ENCODE peak calls at places on chromosome 16, in four cellular contexts. One of them, this sample, is unnamed.

GRCh38 chr16:67146523-67147357 is 4.1 kb downstream of the B3GNT9 start:
- DNase-seq in GM12878: no peak
- DNase-seq in K562: no peak
- DNase-seq in HepG2: no peak
- DNase-seq in this sample: no peak

GRCh38 chr16:29852654-29853053 is 10.4 kb downstream of the CDIPT start:
- DNase-seq in HepG2: no peak
- DNase-seq in K562: no peak
- DNase-seq in GM12878: no peak
- DNase-seq in this sample: no peak

GRCh38 chr16:75745823-75746222 is 19.5 kb upstream of the CPHXL start:
- DNase-seq in HepG2: no peak
- DNase-seq in GM12878: no peak
- DNase-seq in K562: no peak
- DNase-seq in this sample: no peak

GRCh38 chr16:64061621-64062020 is 1060.2 kb downstream of the CDH11 start:
- DNase-seq in HepG2: no peak
- DNase-seq in GM12878: no peak
- DNase-seq in K562: no peak
- DNase-seq in this sample: no peak

GRCh38 chr16:19245326-19245925 is 40.1 kb upstream of the CLEC19A start:
- DNase-seq in HepG2: no peak
- DNase-seq in GM12878: no peak
- DNase-seq in K562: no peak
- DNase-seq in this sample: no peak

GRCh38 chr16:46763147-46763546 is 15.0 kb upstream of the MYLK3 start:
- DNase-seq in HepG2: no peak
- DNase-seq in K562: no peak
- DNase-seq in GM12878: no peak
- DNase-seq in this sample: no peak

GRCh38 chr16:3022208-3022696 is 1.5 kb downstream of the HCFC1R1 start:
- DNase-seq in K562: peak; percentile 50
- DNase-seq in GM12878: no peak
- DNase-seq in HepG2: peak; percentile 76
- DNase-seq in this sample: peak; percentile 84

GRCh38 chr16:57534881-57535658 is 1.3 kb downstream of the CCDC102A start:
- DNase-seq in K562: no peak
- DNase-seq in GM12878: no peak
- DNase-seq in HepG2: no peak
- DNase-seq in this sample: no peak

GRCh38 chr16:82152641-82153094 is 17.4 kb downstream of the MPHOSPH6 start:
- DNase-seq in HepG2: peak; percentile 20
- DNase-seq in K562: no peak
- DNase-seq in GM12878: no peak
- DNase-seq in this sample: no peak

GRCh38 chr16:57128787-57129389 is 36.5 kb downstream of the CPNE2 start:
- DNase-seq in HepG2: no peak
- DNase-seq in K562: no peak
- DNase-seq in GM12878: peak; percentile 28
- DNase-seq in this sample: no peak

GRCh38 chr16:68496689-68497088 is 42.4 kb upstream of the ZFP90 start:
- DNase-seq in GM12878: no peak
- DNase-seq in K562: no peak
- DNase-seq in HepG2: no peak
- DNase-seq in this sample: no peak
- TF ChIP-seq POLR2AphosphoS2 in GM12878: no peak
- TF ChIP-seq POLR2AphosphoS2 in K562: no peak
- TF ChIP-seq POLR2AphosphoS2 in HepG2: no peak
- TF ChIP-seq POLR2AphosphoS2 in this sample: no peak

GRCh38 chr16:1317479-1318267 is 8.2 kb downstream of the UBE2I start:
- DNase-seq in GM12878: no peak
- DNase-seq in HepG2: no peak
- DNase-seq in K562: no peak
- DNase-seq in this sample: no peak
- TF ChIP-seq BHLHE40 in GM12878: no peak
- TF ChIP-seq BHLHE40 in HepG2: no peak
- TF ChIP-seq BHLHE40 in K562: no peak
- TF ChIP-seq BHLHE40 in this sample: no peak

DNA sequence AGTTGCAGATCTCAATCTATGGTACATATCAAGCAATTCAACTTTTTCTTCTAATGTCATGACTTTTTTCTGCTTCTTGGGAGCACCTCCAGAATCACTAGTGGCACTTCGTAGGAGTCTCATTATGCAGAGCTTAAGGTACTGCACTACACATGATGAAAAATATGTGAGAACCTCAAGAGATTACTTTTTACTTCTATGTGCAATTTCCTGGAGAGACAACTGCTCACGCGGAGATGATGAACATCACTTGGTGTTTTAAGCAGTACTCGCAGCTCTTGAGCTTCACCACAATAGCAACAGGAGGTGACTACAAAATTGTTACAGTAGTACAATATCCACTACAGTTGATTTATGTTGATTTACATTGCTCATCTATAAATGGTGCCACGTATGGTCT is 79.7 kb downstream of the MRTFB start:
- DNase-seq in HepG2: no peak
- DNase-seq in K562: no peak
- DNase-seq in GM12878: no peak
- DNase-seq in this sample: no peak
- TF ChIP-seq POLR2AphosphoS2 in HepG2: no peak
- TF ChIP-seq POLR2AphosphoS2 in K562: no peak
- TF ChIP-seq POLR2AphosphoS2 in GM12878: no peak
- TF ChIP-seq POLR2AphosphoS2 in this sample: no peak

GRCh38 chr16:79250457-79251098 is 350.0 kb downstream of the MAF start:
- DNase-seq in HepG2: no peak
- DNase-seq in K562: no peak
- DNase-seq in GM12878: no peak
- DNase-seq in this sample: no peak
- TF ChIP-seq BHLHE40 in HepG2: no peak
- TF ChIP-seq BHLHE40 in K562: no peak
- TF ChIP-seq BHLHE40 in GM12878: no peak
- TF ChIP-seq BHLHE40 in this sample: no peak

DNA sequence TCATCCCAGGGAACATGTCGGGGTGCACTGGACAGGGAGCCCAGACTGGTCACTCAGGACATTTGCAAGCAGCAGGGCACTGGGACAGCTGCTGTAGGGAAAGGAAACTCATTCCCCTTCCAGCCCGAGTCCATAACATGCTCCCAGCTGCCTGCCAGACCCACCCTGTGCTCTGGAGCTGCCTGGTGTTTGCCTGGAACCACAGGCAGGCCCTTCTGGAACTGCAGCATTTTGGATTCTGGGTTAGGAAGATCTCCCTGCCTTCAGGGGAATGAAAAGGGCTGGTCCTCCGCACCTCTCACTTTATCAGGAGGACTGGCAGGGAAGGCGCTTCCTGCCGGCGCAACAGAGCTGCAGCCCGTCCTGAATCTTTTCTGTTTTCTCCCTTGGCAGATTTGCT is 41.2 kb downstream of the MEAK7 start:
- DNase-seq in HepG2: no peak
- DNase-seq in K562: no peak
- DNase-seq in GM12878: no peak
- DNase-seq in this sample: no peak
- TF ChIP-seq POLR2AphosphoS2 in HepG2: no peak
- TF ChIP-seq POLR2AphosphoS2 in K562: no peak
- TF ChIP-seq POLR2AphosphoS2 in GM12878: no peak
- TF ChIP-seq POLR2AphosphoS2 in this sample: no peak

DNA sequence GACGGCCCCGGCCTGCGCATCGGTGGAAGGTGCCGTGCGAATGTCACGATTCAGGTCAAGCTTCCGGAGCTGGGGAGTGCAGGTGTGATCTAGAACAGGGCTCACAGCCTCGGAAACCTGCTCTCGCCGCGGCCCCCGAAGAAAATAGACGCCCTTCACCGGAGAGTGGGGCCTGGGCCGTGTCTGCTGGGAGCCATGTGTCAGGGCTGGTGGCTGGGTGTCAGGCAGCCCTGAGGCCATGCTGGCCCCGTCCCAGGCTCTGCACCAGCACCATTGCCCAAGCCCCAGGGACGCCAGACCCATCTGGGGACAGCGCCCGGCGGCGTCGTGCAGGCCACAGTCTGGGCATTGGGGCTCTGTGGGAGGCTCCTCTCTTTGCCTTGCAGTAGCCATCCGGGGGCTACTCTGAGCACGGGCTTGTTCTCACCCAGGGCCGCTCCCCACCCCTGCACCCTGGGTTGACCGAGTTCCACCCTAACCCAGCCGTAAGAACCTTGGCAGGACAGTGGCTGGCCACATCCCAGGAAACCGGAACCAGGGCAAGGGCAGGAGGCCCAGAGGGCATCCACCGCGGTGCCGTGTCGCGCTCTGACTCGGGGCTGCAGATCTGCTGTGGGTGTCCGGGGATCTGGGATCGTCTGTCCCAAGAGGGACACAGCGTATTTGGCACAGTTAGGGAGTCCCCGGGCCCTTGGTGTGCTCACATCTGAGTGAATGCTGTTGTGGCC is 5.3 kb upstream of the NUDT16L1 start:
- DNase-seq in HepG2: no peak
- DNase-seq in K562: no peak
- DNase-seq in GM12878: no peak
- DNase-seq in this sample: no peak
- TF ChIP-seq BHLHE40 in HepG2: no peak
- TF ChIP-seq BHLHE40 in K562: no peak
- TF ChIP-seq BHLHE40 in GM12878: no peak
- TF ChIP-seq BHLHE40 in this sample: no peak

GRCh38 chr16:23148513-23149266 is 562 bp downstream of the USP31 start:
- DNase-seq in HepG2: peak; percentile 76
- DNase-seq in K562: peak; percentile 67
- DNase-seq in GM12878: no peak
- DNase-seq in this sample: peak; percentile 35
- TF ChIP-seq POLR2AphosphoS2 in HepG2: no peak
- TF ChIP-seq POLR2AphosphoS2 in K562: no peak
- TF ChIP-seq POLR2AphosphoS2 in GM12878: no peak
- TF ChIP-seq POLR2AphosphoS2 in this sample: no peak

DNA sequence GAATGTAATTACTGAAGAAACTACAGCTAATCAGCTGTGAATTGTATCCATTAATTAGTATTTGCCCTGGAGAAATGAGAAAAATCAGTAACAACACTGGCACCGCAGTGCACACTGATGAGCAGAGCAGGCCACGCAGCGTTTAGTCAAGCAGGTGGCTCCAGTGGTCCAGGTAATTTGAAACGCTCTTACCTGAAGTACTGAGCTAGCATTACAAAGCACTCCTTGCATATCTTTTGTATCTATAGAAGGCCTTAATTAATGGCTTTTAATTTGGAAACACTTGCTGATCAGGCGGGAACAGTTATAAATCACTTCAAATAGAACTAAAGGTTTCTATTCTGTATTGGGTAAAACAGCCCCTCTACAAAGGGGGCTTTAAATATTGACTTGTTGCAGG is 76.3 kb downstream of the TOX3 start:
- DNase-seq in HepG2: no peak
- DNase-seq in K562: no peak
- DNase-seq in GM12878: no peak
- DNase-seq in this sample: no peak
- TF ChIP-seq BHLHE40 in HepG2: no peak
- TF ChIP-seq BHLHE40 in K562: no peak
- TF ChIP-seq BHLHE40 in GM12878: no peak
- TF ChIP-seq BHLHE40 in this sample: no peak

GRCh38 chr16:89100601-89101302 is 7.1 kb downstream of the ACSF3 start:
- DNase-seq in K562: no peak
- DNase-seq in GM12878: no peak
- DNase-seq in HepG2: no peak
- DNase-seq in this sample: no peak
- TF ChIP-seq POLR2AphosphoS2 in K562: no peak
- TF ChIP-seq POLR2AphosphoS2 in GM12878: no peak
- TF ChIP-seq POLR2AphosphoS2 in HepG2: no peak
- TF ChIP-seq POLR2AphosphoS2 in this sample: no peak

This sample was measured in A549.